ENCODE peak calls at places on chromosomes 11 and 22, in eight cellular contexts. M, I, L, D, S, G, F and J are unnamed samples.
A peak's percentile ranks its signal among the peaks of the same experiment; 100 is the strongest.

GRCh38 chr22:33869946-33870345 is 50.3 kb downstream of the LARGE1 start:
- DNase-seq in M (no peak), I (no peak), L (no peak), D (no peak), S (no peak), G (no peak), F (no peak), J (no peak)

GRCh38 chr11:128697645-128698174 is 3.8 kb downstream of the FLI1 start:
- DNase-seq in M (no peak), I (no peak), L (no peak), D (no peak), S (no peak), G (no peak), F (no peak), J (no peak)

GRCh38 chr22:26797910-26798309 is 140.5 kb downstream of the MIAT start:
- DNase-seq in M (no peak), I (no peak), L (no peak), D (no peak), S (no peak), G (no peak), F (no peak), J (no peak)

GRCh38 chr11:108617055-108617454 is 23.5 kb upstream of the EXPH5 start:
- DNase-seq in M (no peak), I (no peak), L (no peak), D (peak; percentile 15), S (no peak), G (no peak), F (no peak), J (no peak)

GRCh38 chr22:16654882-16655281 is 62.3 kb upstream of the CCT8L2 start:
- DNase-seq in M (no peak), I (no peak), L (no peak), D (no peak), S (no peak), G (no peak), F (no peak), J (no peak)

GRCh38 chr11:62251698-62252097 is 9.7 kb downstream of the SCGB1D2 start:
- DNase-seq in M (no peak), I (no peak), L (no peak), D (no peak), S (no peak), G (no peak), F (no peak), J (no peak)

GRCh38 chr22:35947794-35948425 is 80.7 kb downstream of the RBFOX2 start:
- DNase-seq in M (no peak), I (no peak), L (no peak), D (no peak), S (no peak), G (no peak), F (no peak), J (no peak)

GRCh38 chr11:118245946-118246562 is 6.1 kb downstream of the MPZL3 start:
- DNase-seq in M (no peak), I (no peak), L (no peak), D (no peak), S (no peak), G (no peak), F (no peak), J (no peak)

GRCh38 chr22:39727541-39727940 is 157.0 kb downstream of the CACNA1I start:
- DNase-seq in M (peak; percentile 6), I (no peak), L (no peak), D (no peak), S (peak; percentile 3), G (no peak), F (no peak), J (peak; percentile 63)